ENCODE peak calls at places on chromosome 4, in nine cellular contexts. Q is A549; Z is stimulated activated CD4-positive, alpha-beta T cell treated with anti-CD3 and anti-CD28 coated beads, Interleukin-15, amount 100 ng/mL, for 1 hour; R is COR-L47; M is activated CD4-positive, CD25-positive, alpha-beta regulatory T cell; E is activated CD8-positive, alpha-beta memory T cell treated with anti-CD3 and anti-CD28 coated beads for 1 hour; Y is suprapubic skin; U is fibroblast of lung; D is NCI-H510A treated with DMSO at 0.1 percent for 48 hours. J is an unnamed sample.

GRCh38 chr4:147078875-147079658 is 133.4 kb upstream of the TTC29 start:
- DNase-seq in Q (no peak), Z (no peak), R (peak), M (no peak), E (no peak), Y (no peak), U (no peak), D (no peak), J (no peak)

GRCh38 chr4:53273726-53274125 is 92.1 kb downstream of the SCFD2 start:
- DNase-seq in Q (no peak), Z (no peak), R (no peak), M (no peak), E (no peak), Y (no peak), U (no peak), D (no peak), J (no peak)

GRCh38 chr4:139921551-139922184 is 232.3 kb downstream of the MAML3 start:
- DNase-seq in Q (no peak), Z (no peak), R (peak), M (no peak), E (no peak), Y (no peak), U (no peak), D (peak), J (no peak)

GRCh38 chr4:85823295-85823694 is 348.3 kb downstream of the ARHGAP24 start:
- DNase-seq in Q (no peak), Z (no peak), R (peak), M (no peak), E (no peak), Y (no peak), U (peak), D (no peak), J (no peak)

GRCh38 chr4:6029254-6029653 is 11.0 kb upstream of the C4orf50 start:
- DNase-seq in Q (no peak), Z (no peak), R (no peak), M (no peak), E (no peak), Y (no peak), U (no peak), D (no peak), J (no peak)

GRCh38 chr4:155629831-155630425 is 36.7 kb upstream of the GUCY1A1 start:
- DNase-seq in Q (no peak), Z (no peak), R (no peak), M (no peak), E (no peak), Y (no peak), U (peak), D (no peak), J (no peak)

GRCh38 chr4:13694256-13694655 is 66.7 kb upstream of the BOD1L1 start:
- DNase-seq in Q (no peak), Z (no peak), R (no peak), M (no peak), E (no peak), Y (no peak), U (no peak), D (no peak), J (no peak)

GRCh38 chr4:89247951-89248350 is 59.6 kb downstream of the GPRIN3 start:
- DNase-seq in Q (no peak), Z (no peak), R (no peak), M (no peak), E (no peak), Y (no peak), U (no peak), D (no peak), J (no peak)

GRCh38 chr4:118032691-118033090 is 1.6 kb upstream of the NDST3 start:
- DNase-seq in Q (no peak), Z (no peak), R (no peak), M (no peak), E (no peak), Y (no peak), U (peak), D (peak), J (no peak)